ENCODE peak calls at places on chromosomes 4 and X, in ten cellular contexts. P is activated T-cell treated with anti-CD3 and anti-CD28 coated beads for 48 hours, Q is lung microvascular endothelial cell, D is hippocampal formation, R is ELF-1, H is activated T-helper 1 cell treated with Interleukin-2 at 50 U/mL for 16 hours, Z is SK-N-SH, X is NCI-H2081, V is upper lobe of left lung, U is T1000. S is an unnamed sample.

GRCh38 chr4:41873380-41874295 is 61.6 kb upstream of the TMEM33 start:
- DNase-seq in H (no peak), V (peak), U (no peak), X (no peak), D (no peak), P (no peak), Q (no peak), R (peak), Z (peak), S (no peak)

GRCh38 chrX:13719192-13719856 is 15.1 kb downstream of the TRAPPC2 start:
- DNase-seq in D (no peak), R (no peak), H (no peak), U (no peak), Q (no peak), V (no peak), X (no peak), P (no peak), Z (no peak), S (no peak)

GRCh38 chr4:110663738-110664444 is 41.0 kb upstream of the PITX2 start:
- DNase-seq in U (no peak), D (no peak), P (no peak), X (no peak), H (no peak), Q (no peak), R (no peak), V (no peak), Z (no peak), S (no peak)

GRCh38 chr4:189771696-189772361 is 168.8 kb upstream of the FRG1 start:
- DNase-seq in Q (no peak), P (no peak), Z (no peak), U (no peak), V (no peak), H (no peak), D (no peak), R (no peak), X (no peak), S (no peak)

GRCh38 chr4:71293705-71294104 is 45.1 kb upstream of the SLC4A4 start:
- DNase-seq in Z (no peak), Q (peak), H (no peak), R (no peak), D (no peak), U (no peak), X (no peak), P (no peak), V (no peak), S (no peak)

GRCh38 chr4:39051454-39051853 is 10.6 kb upstream of the KLHL5 start:
- DNase-seq in H (no peak), R (no peak), D (no peak), P (no peak), Z (no peak), V (no peak), Q (no peak), X (no peak), U (no peak), S (no peak)

GRCh38 chrX:16671005-16671404 is 21.0 kb downstream of the S100G start:
- DNase-seq in X (peak), H (no peak), P (no peak), R (peak), Z (peak), V (no peak), Q (peak), D (peak), U (no peak), S (peak)

GRCh38 chr4:4330794-4331193 is 40.7 kb downstream of the ZBTB49 start:
- DNase-seq in H (no peak), V (no peak), D (no peak), P (no peak), X (no peak), Z (no peak), R (no peak), Q (no peak), U (no peak), S (no peak)

GRCh38 chr4:140308366-140309123 is 64.9 kb upstream of the SCOC start:
- DNase-seq in D (no peak), Z (no peak), V (peak), X (no peak), R (no peak), Q (peak), H (no peak), U (peak), P (no peak), S (no peak)

GRCh38 chrX:151153086-151153485 is 23.3 kb upstream of the GPR50 start:
- DNase-seq in Q (no peak), U (peak), X (no peak), V (no peak), P (no peak), Z (no peak), D (no peak), R (peak), H (no peak), S (peak)

GRCh38 chr4:89837385-89837995 is 529 bp upstream of the SNCA start:
- DNase-seq in P (peak), X (peak), V (no peak), D (peak), Q (peak), H (no peak), U (peak), R (peak), Z (peak), S (no peak)

GRCh38 chr4:168585168-168586091 is 88.6 kb downstream of the PALLD start:
- DNase-seq in U (peak), R (peak), D (peak), X (peak), Z (peak), Q (peak), P (peak), H (no peak), V (no peak), S (no peak)

GRCh38 chrX:141341341-141341740 is 99.0 kb upstream of the SPANXC start:
- DNase-seq in Q (peak), H (no peak), R (no peak), P (no peak), Z (no peak), X (no peak), U (no peak), V (no peak), D (no peak), S (peak)

GRCh38 chr4:10461091-10461849 is 4.0 kb upstream of the ZNF518B start:
- DNase-seq in X (peak), P (peak), D (no peak), V (peak), Q (peak), Z (peak), H (peak), R (peak), U (no peak), S (no peak)

GRCh38 chrX:94058728-94059382 is 384.8 kb downstream of the FAM133A start:
- DNase-seq in Q (peak), D (no peak), P (no peak), Z (peak), R (peak), U (no peak), X (peak), H (no peak), V (no peak), S (peak)

GRCh38 chr4:69408451-69408850 is 87.3 kb downstream of the UGT2B4 start:
- DNase-seq in R (no peak), U (no peak), X (no peak), V (no peak), P (no peak), H (no peak), Q (no peak), Z (no peak), D (no peak), S (no peak)

GRCh38 chrX:137212078-137212632 is 178.4 kb upstream of the GPR101 start:
- DNase-seq in X (no peak), U (no peak), Q (no peak), H (no peak), P (no peak), R (peak), D (no peak), Z (no peak), V (no peak), S (no peak)

GRCh38 chr4:47814896-47815295 is 23.0 kb downstream of the CORIN start:
- DNase-seq in P (no peak), Z (no peak), D (no peak), R (no peak), X (no peak), Q (no peak), H (no peak), V (no peak), U (no peak), S (no peak)

GRCh38 chr4:658031-658667 is 15.9 kb downstream of the ATP5ME start:
- DNase-seq in Q (no peak), R (no peak), V (peak), P (no peak), U (no peak), X (no peak), H (no peak), Z (no peak), D (no peak), S (no peak)

GRCh38 chr4:86543560-86544312 is 50.4 kb upstream of the PTPN13 start:
- DNase-seq in P (no peak), H (no peak), Q (no peak), R (no peak), V (no peak), D (no peak), U (no peak), X (no peak), Z (no peak), S (no peak)

GRCh38 chr4:127015616-127016015 is 617.1 kb upstream of the INTU start:
- DNase-seq in U (no peak), V (no peak), P (no peak), Q (no peak), H (no peak), R (no peak), X (peak), D (no peak), Z (no peak), S (no peak)

GRCh38 chrX:44495091-44495490 is 47.6 kb downstream of the FUNDC1 start:
- DNase-seq in P (no peak), R (no peak), D (no peak), Q (no peak), Z (no peak), U (no peak), V (no peak), H (no peak), X (no peak), S (no peak)

GRCh38 chr4:118180776-118181175 is 146.5 kb downstream of the NDST3 start:
- DNase-seq in U (no peak), X (no peak), D (no peak), Z (no peak), Q (no peak), V (no peak), P (no peak), H (no peak), R (no peak), S (no peak)

GRCh38 chr4:97367878-97368277 is 775.4 kb downstream of the STPG2 start:
- DNase-seq in U (no peak), X (no peak), V (no peak), R (no peak), Q (no peak), P (no peak), D (no peak), Z (no peak), H (no peak), S (no peak)

GRCh38 chr4:105060628-105061027 is 86.0 kb upstream of the TET2 start:
- DNase-seq in H (no peak), D (no peak), P (no peak), R (no peak), Q (peak), X (no peak), V (no peak), U (no peak), Z (no peak), S (no peak)

GRCh38 chr4:184792334-184792733 is 33.4 kb downstream of the ACSL1 start:
- DNase-seq in H (no peak), X (no peak), V (no peak), Z (no peak), R (no peak), U (no peak), P (no peak), Q (no peak), D (no peak), S (no peak)

GRCh38 chr4:113575391-113575790 is 186.1 kb downstream of the CAMK2D start:
- DNase-seq in X (no peak), Q (peak), Z (no peak), D (no peak), V (no peak), U (no peak), R (no peak), P (no peak), H (no peak), S (no peak)

GRCh38 chr4:76232681-76233080 is 18.8 kb upstream of the FAM47E start:
- DNase-seq in U (no peak), Z (no peak), R (no peak), Q (no peak), P (no peak), D (no peak), H (no peak), V (no peak), X (no peak), S (no peak)

GRCh38 chrX:79081895-79082512 is 62.5 kb upstream of the GPR174 start:
- DNase-seq in V (no peak), U (no peak), P (no peak), Z (peak), R (no peak), H (peak), D (no peak), X (peak), Q (peak), S (no peak)

GRCh38 chr4:155667538-155668511 is 1.2 kb downstream of the GUCY1A1 start:
- DNase-seq in P (peak), U (no peak), H (no peak), X (peak), R (peak), Q (peak), Z (peak), V (peak), D (peak), S (no peak)

GRCh38 chr4:177484613-177485021 is 42.4 kb upstream of the AGA start:
- DNase-seq in X (no peak), D (no peak), U (no peak), H (no peak), V (no peak), Q (peak), Z (no peak), R (no peak), P (no peak), S (peak)

GRCh38 chrX:25004485-25005032 is 11.2 kb downstream of the ARX start:
- DNase-seq in Q (peak), Z (no peak), R (no peak), P (no peak), H (no peak), V (peak), U (no peak), D (no peak), X (no peak), S (no peak)

GRCh38 chr4:8100696-8101095 is 57.9 kb downstream of the ABLIM2 start:
- DNase-seq in P (no peak), U (no peak), D (no peak), V (no peak), Z (no peak), R (no peak), X (no peak), Q (no peak), H (no peak), S (no peak)

GRCh38 chr4:109723110-109723509 is 6.8 kb downstream of the PLA2G12A start:
- DNase-seq in H (no peak), D (no peak), Z (no peak), V (no peak), U (no peak), R (no peak), X (no peak), Q (no peak), P (no peak), S (no peak)

GRCh38 chr4:184806711-184807110 is 19.1 kb downstream of the ACSL1 start:
- DNase-seq in P (no peak), Q (no peak), U (no peak), X (no peak), V (no peak), D (no peak), R (no peak), H (no peak), Z (no peak), S (no peak)

GRCh38 chrX:10634681-10635161 is 14.3 kb upstream of the MID1 start:
- DNase-seq in V (no peak), R (no peak), Z (no peak), U (peak), X (peak), P (no peak), Q (peak), H (no peak), D (no peak), S (no peak)

GRCh38 chrX:39519213-39519544 is 578.6 kb downstream of the BCOR start:
- DNase-seq in Q (no peak), Z (peak), V (no peak), X (peak), H (no peak), D (no peak), U (no peak), R (no peak), P (no peak), S (no peak)

GRCh38 chrX:147183161-147183560 is 368.6 kb upstream of the CXorf51A start:
- DNase-seq in V (no peak), P (no peak), Z (no peak), R (no peak), Q (no peak), H (no peak), D (no peak), X (no peak), U (no peak), S (no peak)

GRCh38 chr4:62449538-62449937 is 1249.4 kb downstream of the ADGRL3 start:
- DNase-seq in Q (no peak), D (no peak), P (no peak), Z (no peak), X (no peak), V (no peak), H (no peak), U (no peak), R (no peak), S (no peak)

GRCh38 chrX:109440475-109440874 is 41.4 kb downstream of the GUCY2F start:
- DNase-seq in V (no peak), D (no peak), R (no peak), P (no peak), Z (no peak), Q (no peak), U (no peak), H (no peak), X (no peak), S (no peak)